ENCODE peak calls at places on chromosomes 11 and 22, in four cellular contexts. J is BE2C, Y is HAP-1, D is bronchial epithelial cell. R is an unnamed sample.
A peak's percentile ranks its signal among the peaks of the same experiment; 100 is the strongest.

GRCh38 chr11:57480409-57481137 is 20.2 kb downstream of the RTN4RL2 start:
- DNase-seq in Y (peak; percentile 48), J (peak; percentile 64), D (peak; percentile 38), R (peak; percentile 90)

GRCh38 chr11:116255234-116255953 is 517.4 kb downstream of the BUD13 start:
- DNase-seq in Y (no peak), J (peak; percentile 58), D (no peak), R (no peak)

GRCh38 chr11:76860539-76861475 is at the start of gene ACER3:
- DNase-seq in D (peak; percentile 75), Y (peak; percentile 88), J (peak; percentile 97), R (peak; percentile 99)

GRCh38 chr11:33633251-33634003 is 67.2 kb downstream of the C11orf91 start:
- DNase-seq in D (peak; percentile 96), Y (no peak), J (no peak), R (peak; percentile 61)

GRCh38 chr11:80562726-80563125 is 1121.9 kb upstream of the TENM4 start:
- DNase-seq in D (no peak), J (no peak), Y (peak; percentile 57), R (no peak)

GRCh38 chr11:11871991-11872401 is 30.2 kb downstream of the USP47 start:
- DNase-seq in Y (no peak), J (no peak), D (no peak), R (no peak)

GRCh38 chr11:128318856-128319474 is 268.4 kb downstream of the ETS1 start:
- DNase-seq in J (no peak), D (peak; percentile 27), Y (no peak), R (no peak)

GRCh38 chr11:68127791-68128681 is 6.8 kb upstream of the CHKA start:
- DNase-seq in Y (no peak), J (no peak), D (no peak), R (peak; percentile 99)

GRCh38 chr11:67416416-67417335 is 1.2 kb downstream of the CARNS1 start:
- DNase-seq in Y (no peak), D (peak; percentile 57), J (no peak), R (no peak)

GRCh38 chr11:133956650-133957633 is at the start of gene IGSF9B:
- DNase-seq in Y (peak; percentile 77), J (peak; percentile 92), D (peak; percentile 56), R (peak; percentile 100)

GRCh38 chr11:76810151-76810853 is 27.1 kb downstream of the TSKU start:
- DNase-seq in J (peak; percentile 46), Y (no peak), D (peak; percentile 22), R (no peak)

GRCh38 chr11:98107736-98108135 is 913.0 kb upstream of the CNTN5 start:
- DNase-seq in Y (no peak), J (peak; percentile 35), D (no peak), R (no peak)

GRCh38 chr11:126716456-126717083 is 284.0 kb downstream of the KIRREL3 start:
- DNase-seq in Y (peak; percentile 21), J (peak; percentile 68), D (no peak), R (peak; percentile 78)

GRCh38 chr11:78205256-78205655 is 16.5 kb downstream of the USP35 start:
- DNase-seq in J (no peak), Y (no peak), D (no peak), R (no peak)

GRCh38 chr22:24894220-24894975 is 52.1 kb downstream of the LHFPL7 start:
- DNase-seq in D (peak; percentile 98), J (peak; percentile 86), Y (no peak), R (peak; percentile 51)

GRCh38 chr22:24430431-24431308 is 3.3 kb downstream of the ADORA2A start:
- DNase-seq in Y (no peak), J (no peak), D (no peak), R (no peak)

GRCh38 chr11:35167451-35167954 is 28.5 kb downstream of the CD44 start:
- DNase-seq in D (no peak), Y (no peak), J (no peak), R (no peak)

GRCh38 chr11:75328426-75329277 is 22.8 kb downstream of the ARRB1 start:
- DNase-seq in D (peak; percentile 79), J (peak; percentile 89), Y (no peak), R (peak; percentile 85)

GRCh38 chr11:117876341-117877119 is at the start of gene FXYD6:
- DNase-seq in J (peak; percentile 84), D (no peak), Y (peak; percentile 74), R (peak; percentile 96)

GRCh38 chr11:96050435-96051182 is 126.7 kb upstream of the MTMR2 start:
- DNase-seq in J (no peak), Y (peak; percentile 16), D (no peak), R (no peak)

GRCh38 chr11:134230339-134230738 is 5.9 kb downstream of the VPS26B start:
- DNase-seq in Y (no peak), D (no peak), J (no peak), R (no peak)

GRCh38 chr11:31102875-31103274 is 266.7 kb downstream of the DCDC1 start:
- DNase-seq in Y (no peak), J (no peak), D (no peak), R (no peak)

GRCh38 chr11:3947084-3947483 is 91.6 kb downstream of the STIM1 start:
- DNase-seq in J (no peak), D (no peak), Y (no peak), R (no peak)

DNA sequence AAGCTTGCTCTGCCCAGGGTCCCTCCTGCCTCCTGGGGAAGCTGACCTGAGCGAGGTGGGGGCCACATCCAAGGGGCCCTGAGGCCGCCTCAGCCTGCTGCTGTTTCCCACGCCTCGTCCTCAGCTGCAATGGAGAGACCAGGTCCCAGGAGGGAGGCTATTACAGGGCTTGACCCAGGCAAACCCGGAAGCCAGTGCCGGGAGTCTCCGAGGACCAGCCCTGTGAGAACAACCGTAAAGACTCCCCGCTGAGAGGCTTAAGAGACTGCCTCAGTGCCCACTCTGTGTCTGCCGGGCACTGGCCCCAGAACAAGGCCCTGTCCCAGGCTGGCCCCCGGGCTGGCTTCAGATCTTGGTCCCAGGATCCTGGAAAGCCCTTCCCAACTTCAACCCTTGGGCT is 124.3 kb upstream of the FGF3 start:
- DNase-seq in J (peak; percentile 3), D (no peak), Y (no peak), R (no peak)
- H3K4me3 ChIP-seq in J (no peak overlapping the region), D (no peak overlapping the region), Y (no peak overlapping the region), R (no peak overlapping the region)

GRCh38 chr11:120289426-120289825 is 35.7 kb upstream of the TLCD5 start:
- DNase-seq in J (no peak), Y (no peak), D (no peak), R (no peak)
- H3K27me3 ChIP-seq in J (peaks cover 18% of the 10 kb centered on the region), Y (peaks cover 38% of the 10 kb centered on the region), D (peaks cover 5% of the 10 kb centered on the region), R (no peaks in the 10 kb centered on the region)

DNA sequence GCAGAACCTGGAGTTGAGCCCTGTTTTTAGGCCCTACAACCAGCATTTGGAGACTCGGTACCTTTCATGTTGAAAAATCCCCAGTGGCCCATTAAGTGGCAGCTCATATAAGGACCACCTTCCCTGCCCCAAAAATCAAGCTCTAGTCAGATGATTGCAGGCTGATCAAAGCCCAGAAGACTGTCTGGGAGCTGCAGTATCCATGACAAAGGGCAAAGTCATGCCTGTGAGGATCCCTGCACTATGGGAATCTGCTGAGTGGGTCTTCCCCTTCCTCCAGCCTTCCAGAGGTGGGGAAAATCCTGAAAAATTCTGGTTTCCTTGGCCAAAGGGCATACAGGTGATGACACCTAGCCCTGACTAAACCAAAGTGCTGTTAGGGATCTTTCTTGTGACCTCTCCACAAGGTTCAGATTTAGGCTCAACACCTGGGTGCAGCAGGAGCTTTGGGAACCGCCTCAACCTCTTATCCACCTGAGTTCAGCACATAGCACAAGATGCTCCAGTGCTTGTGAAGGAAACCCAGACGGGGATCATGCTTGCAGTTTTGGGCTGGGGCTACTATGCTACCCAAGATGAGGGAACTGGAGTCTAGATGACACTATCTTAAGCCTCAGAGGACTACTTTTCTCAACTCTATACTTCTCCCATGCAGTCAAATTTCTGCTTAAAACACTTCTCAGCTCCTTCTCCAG is 1.2 kb upstream of the TRIM3 start:
- DNase-seq in J (no peak), D (no peak), Y (no peak), R (peak; percentile 60)
- H3K36me3 ChIP-seq in J (no peaks in the 10 kb centered on the region), D (peaks cover 19% of the 10 kb centered on the region), Y (peaks cover 31% of the 10 kb centered on the region), R (peaks cover 23% of the 10 kb centered on the region)

GRCh38 chr11:111571829-111572501 is 30.3 kb upstream of the SIK2 start:
- DNase-seq in J (no peak), Y (no peak), D (peak; percentile 29), R (no peak)

GRCh38 chr11:111570796-111571195 is 30.3 kb downstream of the LAYN start:
- DNase-seq in D (no peak), Y (no peak), J (no peak), R (no peak)

GRCh38 chr11:111575748-111576147 is 26.5 kb upstream of the SIK2 start:
- DNase-seq in D (no peak), J (no peak), Y (no peak), R (no peak)

GRCh38 chr11:111573821-111574249 is 28.4 kb upstream of the SIK2 start:
- DNase-seq in J (no peak), D (no peak), Y (no peak), R (no peak)

GRCh38 chr11:111574373-111575230 is 27.6 kb upstream of the SIK2 start:
- DNase-seq in D (no peak), Y (no peak), J (no peak), R (no peak)
- H3K4me3 ChIP-seq in D (no peak overlapping the region), Y (no peak overlapping the region), J (no peak overlapping the region), R (no peak overlapping the region)

DNA sequence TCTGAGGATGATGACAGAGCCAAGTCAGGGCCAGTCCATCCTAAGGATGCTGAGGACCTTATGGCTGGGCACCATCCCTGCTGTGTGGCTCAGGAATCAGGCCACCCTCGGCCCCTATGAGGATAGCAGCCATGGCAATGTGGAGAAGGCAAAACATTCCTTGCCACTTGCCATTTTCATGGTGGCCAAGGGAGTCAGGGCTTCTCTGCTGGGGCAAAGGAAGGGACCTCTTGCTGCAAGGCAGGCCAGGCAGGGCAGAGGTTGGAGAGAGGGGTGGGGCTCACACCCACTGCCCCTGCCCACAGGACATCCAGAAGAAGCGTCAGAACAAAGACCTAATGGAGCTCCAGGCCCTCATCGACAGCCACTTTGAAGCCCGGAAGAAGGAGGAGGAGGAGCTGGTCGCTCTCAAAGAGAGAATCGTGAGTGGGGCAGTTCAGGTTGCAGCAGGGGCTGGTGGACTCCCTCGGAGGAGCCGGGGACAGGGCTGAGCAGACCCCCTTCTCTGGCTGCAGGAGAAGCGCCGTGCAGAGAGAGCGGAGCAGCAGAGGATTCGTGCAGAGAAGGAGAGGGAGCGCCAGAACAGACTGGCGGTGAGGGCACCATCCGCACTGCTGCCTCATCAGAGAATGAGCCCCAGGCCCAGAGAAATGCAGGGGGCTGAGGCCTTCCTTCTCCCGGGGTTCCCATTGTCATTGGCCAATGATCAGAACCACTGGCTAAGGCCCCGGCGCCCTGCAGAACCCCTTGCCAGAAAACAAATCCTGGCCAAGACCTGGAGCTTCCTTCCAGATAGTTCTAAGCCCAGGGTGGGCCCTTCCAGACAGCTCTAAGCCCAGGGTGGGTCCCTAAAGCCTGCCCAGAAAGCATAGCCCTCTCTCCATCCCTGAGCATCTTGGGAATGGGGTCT is 13.5 kb upstream of the MRPL23 start:
- DNase-seq in D (no peak), J (no peak), Y (no peak), R (peak; percentile 53)
- H3K27me3 ChIP-seq in D (no peaks in the 10 kb centered on the region), J (no peaks in the 10 kb centered on the region), Y (no peaks in the 10 kb centered on the region), R (no peaks in the 10 kb centered on the region)

DNA sequence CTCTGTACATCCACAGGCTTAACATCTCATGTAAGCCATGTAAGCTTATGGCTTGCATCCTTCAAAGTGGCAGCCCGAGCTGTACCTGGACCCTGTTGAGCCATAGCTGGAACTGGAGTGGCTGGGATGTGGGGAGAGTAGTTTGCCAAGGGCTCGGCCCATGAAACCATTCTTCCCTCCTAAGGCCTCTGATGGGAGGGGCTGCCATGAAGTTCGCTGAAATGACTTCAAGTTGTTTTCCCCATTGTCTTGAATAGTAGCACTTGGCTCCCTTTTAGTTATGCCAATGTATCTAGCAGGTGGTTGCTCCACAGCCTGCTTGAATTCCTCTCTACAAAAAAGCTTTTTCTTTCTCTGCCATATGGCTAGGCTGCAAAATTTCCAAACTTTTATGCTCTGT is 5.2 kb upstream of the CHORDC1 start:
- DNase-seq in J (no peak), Y (no peak), D (no peak), R (no peak)
- H3K36me3 ChIP-seq in J (no peaks in the 10 kb centered on the region), Y (no peaks in the 10 kb centered on the region), D (no peaks in the 10 kb centered on the region), R (no peaks in the 10 kb centered on the region)

R was measured in H7.